ENCODE peak calls at places on chromosomes 1 and 21, in ten cellular contexts. F is cardiac muscle cell; J is CD8-positive, alpha-beta T cell; G is brain microvascular endothelial cell; I is tibial artery; O is upper lobe of right lung; A is endodermal cell; C is MM.1S; L is IMR-90; Y is SJSA1. V is an unnamed sample.

GRCh38 chr1:36822648-36823047 is 211.7 kb downstream of the GRIK3 start:
- DNase-seq in C (no peak), F (no peak), O (no peak), G (no peak), Y (no peak), J (no peak), A (no peak), L (no peak), I (no peak), V (no peak)

GRCh38 chr1:245997471-245998258 is 509.4 kb downstream of the SMYD3 start:
- DNase-seq in O (no peak), J (no peak), F (peak; percentile 82), L (peak; percentile 61), A (no peak), Y (no peak), C (no peak), I (no peak), G (peak; percentile 22), V (no peak)

GRCh38 chr1:38962560-38962959 is 20.9 kb upstream of the RHBDL2 start:
- DNase-seq in F (peak; percentile 32), O (no peak), L (peak; percentile 28), Y (no peak), J (no peak), I (no peak), A (no peak), G (no peak), C (no peak), V (no peak)

GRCh38 chr1:12480748-12481362 is 137.2 kb downstream of the DHRS3 start:
- DNase-seq in Y (peak; percentile 72), C (peak; percentile 19), G (peak; percentile 89), O (no peak), J (peak; percentile 59), F (peak; percentile 83), I (no peak), L (peak; percentile 96), A (no peak), V (no peak)

GRCh38 chr1:247411583-247412295 is 4.2 kb upstream of the NLRP3 start:
- DNase-seq in A (no peak), G (no peak), O (no peak), L (no peak), J (no peak), I (no peak), Y (no peak), F (no peak), C (no peak), V (no peak)

GRCh38 chr1:108072294-108072693 is 107.3 kb upstream of the VAV3 start:
- DNase-seq in C (no peak), F (no peak), O (no peak), J (no peak), I (no peak), Y (no peak), G (no peak), L (no peak), A (no peak), V (no peak)

GRCh38 chr1:235918032-235918431 is 51.3 kb upstream of the LYST start:
- DNase-seq in L (no peak), A (no peak), I (no peak), G (no peak), F (no peak), O (no peak), J (no peak), C (no peak), Y (no peak), V (no peak)

GRCh38 chr1:17587693-17588047 is 48.2 kb downstream of the ARHGEF10L start:
- DNase-seq in L (peak; percentile 68), J (no peak), F (peak; percentile 86), G (peak; percentile 46), O (no peak), A (peak; percentile 88), Y (peak; percentile 89), C (no peak), I (no peak), V (no peak)

GRCh38 chr1:6053206-6053546 is 7.5 kb downstream of the KCNAB2 start:
- DNase-seq in I (no peak), G (no peak), O (no peak), J (no peak), C (no peak), Y (no peak), A (no peak), L (no peak), F (no peak), V (no peak)

GRCh38 chr1:41377397-41377796 is 16.2 kb downstream of the FOXO6 start:
- DNase-seq in O (no peak), A (no peak), Y (no peak), G (no peak), C (no peak), I (no peak), F (no peak), L (no peak), J (no peak), V (no peak)

GRCh38 chr1:151539321-151540020 is 638 bp upstream of the TUFT1 start:
- DNase-seq in F (peak; percentile 90), A (peak; percentile 81), I (peak; percentile 46), J (no peak), Y (peak; percentile 84), C (peak; percentile 94), G (peak; percentile 84), O (peak; percentile 92), L (peak; percentile 96), V (no peak)

GRCh38 chr1:43704838-43705237 is 2.5 kb upstream of the ST3GAL3 start:
- DNase-seq in I (no peak), O (no peak), L (no peak), J (no peak), F (peak; percentile 43), A (no peak), Y (no peak), C (no peak), G (no peak), V (no peak)

GRCh38 chr1:16168622-16169021 is 12.8 kb upstream of the EPHA2 start:
- DNase-seq in C (no peak), J (no peak), I (no peak), O (no peak), G (no peak), L (no peak), A (no peak), Y (no peak), F (no peak), V (no peak)

GRCh38 chr1:35656148-35656862 is 15.0 kb upstream of the PSMB2 start:
- DNase-seq in F (no peak), I (no peak), L (peak; percentile 76), C (no peak), Y (no peak), G (peak; percentile 13), J (no peak), A (no peak), O (no peak), V (no peak)

GRCh38 chr1:84944767-84945486 is 51.9 kb upstream of the LPAR3 start:
- DNase-seq in A (peak; percentile 85), L (peak; percentile 93), F (peak; percentile 96), I (peak; percentile 49), G (peak; percentile 58), Y (peak; percentile 74), C (peak; percentile 79), J (peak; percentile 73), O (no peak), V (no peak)

GRCh38 chr1:207923561-207923960 is 12.6 kb upstream of the CD34 start:
- DNase-seq in F (no peak), C (no peak), J (no peak), L (no peak), I (no peak), A (peak; percentile 53), G (no peak), Y (no peak), O (no peak), V (no peak)

GRCh38 chr21:45310446-45310845 is 22.8 kb upstream of the POFUT2 start:
- DNase-seq in O (peak; percentile 60), C (no peak), G (no peak), F (no peak), Y (no peak), A (peak; percentile 30), J (no peak), L (no peak), I (no peak), V (no peak)

GRCh38 chr1:72670902-72671301 is 388.6 kb upstream of the NEGR1 start:
- DNase-seq in G (no peak), L (no peak), I (no peak), C (no peak), Y (no peak), J (no peak), A (no peak), F (no peak), O (no peak), V (no peak)

DNA sequence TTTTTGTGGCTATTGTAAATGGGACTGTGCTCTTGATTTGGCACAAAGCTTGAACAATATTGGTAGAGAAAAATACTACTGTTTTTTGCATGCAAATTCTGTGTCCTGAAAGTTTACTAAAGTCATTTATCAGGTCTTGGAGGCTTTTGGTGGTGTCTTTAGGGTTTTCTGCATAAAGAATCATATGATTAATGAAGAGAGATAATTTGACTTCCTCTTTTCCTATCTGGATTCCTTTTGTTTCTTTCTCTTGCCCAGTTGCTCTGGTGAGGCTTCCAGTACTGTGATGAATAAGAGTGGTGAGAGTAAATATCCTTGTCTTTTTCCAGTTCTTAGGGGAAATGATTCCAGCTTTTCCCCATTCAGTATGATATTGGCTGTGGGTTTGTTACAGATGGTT is 1166.7 kb downstream of the NCAM2 start:
- DNase-seq in O (no peak), F (no peak), A (no peak), J (no peak), I (no peak), Y (no peak), L (no peak), G (no peak), C (no peak), V (no peak)
- H3K27ac ChIP-seq in O (no peak overlapping the region), F (no peak overlapping the region), A (no peak overlapping the region), J (no peak overlapping the region), I (no peak overlapping the region), Y (no peak overlapping the region), L (no peak overlapping the region), G (no peak overlapping the region), C (no peak overlapping the region), V (no peak overlapping the region)

GRCh38 chr21:42376338-42376982 is 10.1 kb upstream of the TFF1 start:
- DNase-seq in O (no peak), Y (no peak), F (no peak), L (no peak), C (peak; percentile 52), A (peak; percentile 64), J (no peak), I (no peak), G (no peak), V (no peak)
- H3K4me3 ChIP-seq in O (no peak overlapping the region), Y (no peak overlapping the region), F (no peak overlapping the region), L (no peak overlapping the region), C (no peak overlapping the region), A (no peak overlapping the region), J (no peak overlapping the region), I (no peak overlapping the region), G (no peak overlapping the region), V (no peak overlapping the region)

DNA sequence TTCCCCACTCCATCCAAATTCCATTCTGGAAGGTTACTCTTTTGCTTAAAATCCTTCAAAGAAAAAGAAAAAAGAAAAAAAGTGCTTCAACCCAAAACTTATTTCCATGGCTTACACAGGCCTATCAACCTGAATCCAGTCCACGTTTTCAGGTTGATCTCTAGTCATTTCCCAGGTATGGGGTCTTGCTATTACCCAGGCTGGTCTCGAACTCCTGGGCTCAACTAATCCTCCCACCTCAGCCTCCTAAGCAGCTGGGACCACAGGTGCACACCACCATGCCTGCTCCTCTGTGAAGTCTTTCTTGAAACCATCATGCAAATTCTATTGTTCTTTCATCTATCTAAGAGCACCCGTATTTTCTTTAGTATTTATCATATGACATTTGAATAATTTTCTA is 7.6 kb downstream of the RNF19B start:
- DNase-seq in L (no peak), Y (no peak), O (no peak), I (no peak), J (no peak), C (no peak), A (no peak), F (no peak), G (no peak), V (no peak)
- H3K27ac ChIP-seq in L (no peak overlapping the region), Y (no peak overlapping the region), O (no peak overlapping the region), I (no peak overlapping the region), J (no peak overlapping the region), C (no peak overlapping the region), A (no peak overlapping the region), F (no peak overlapping the region), G (no peak overlapping the region), V (no peak overlapping the region)

GRCh38 chr1:213171711-213172110 is 120.7 kb downstream of the RPS6KC1 start:
- DNase-seq in F (no peak), J (no peak), O (no peak), L (no peak), I (no peak), G (no peak), C (peak; percentile 15), Y (no peak), A (no peak), V (no peak)
- H3K4me3 ChIP-seq in F (no peak overlapping the region), J (no peak overlapping the region), O (no peak overlapping the region), L (no peak overlapping the region), I (no peak overlapping the region), G (no peak overlapping the region), C (no peak overlapping the region), Y (no peak overlapping the region), A (no peak overlapping the region), V (no peak overlapping the region)